ENCODE peak calls at places on chromosomes 11 and 22, in seven cellular contexts. One of them, this sample, is unnamed.

GRCh38 chr11:29957406-29957805 is 59.4 kb downstream of the KCNA4 start:
- DNase-seq in neuronal stem cell: no peak
- DNase-seq in esophagus muscularis mucosa: no peak
- DNase-seq in naive thymus-derived CD4-positive, alpha-beta T cell: no peak
- DNase-seq in sigmoid colon: no peak
- DNase-seq in substantia nigra: no peak
- DNase-seq in RWPE1: no peak
- DNase-seq in this sample: no peak

GRCh38 chr22:49432211-49432905 is 395.3 kb downstream of the BRD1 start:
- DNase-seq in neuronal stem cell: no peak
- DNase-seq in esophagus muscularis mucosa: no peak
- DNase-seq in naive thymus-derived CD4-positive, alpha-beta T cell: no peak
- DNase-seq in sigmoid colon: no peak
- DNase-seq in substantia nigra: no peak
- DNase-seq in RWPE1: no peak
- DNase-seq in this sample: no peak

GRCh38 chr11:132715041-132715440 is 817.3 kb downstream of the OPCML start:
- DNase-seq in neuronal stem cell: no peak
- DNase-seq in esophagus muscularis mucosa: no peak
- DNase-seq in naive thymus-derived CD4-positive, alpha-beta T cell: no peak
- DNase-seq in sigmoid colon: no peak
- DNase-seq in substantia nigra: no peak
- DNase-seq in RWPE1: no peak
- DNase-seq in this sample: no peak

GRCh38 chr11:34161812-34162506 is 56.5 kb downstream of the NAT10 start:
- DNase-seq in neuronal stem cell: no peak
- DNase-seq in esophagus muscularis mucosa: no peak
- DNase-seq in naive thymus-derived CD4-positive, alpha-beta T cell: no peak
- DNase-seq in sigmoid colon: no peak
- DNase-seq in substantia nigra: no peak
- DNase-seq in RWPE1: no peak
- DNase-seq in this sample: no peak

GRCh38 chr11:109972939-109973338 is 120.3 kb upstream of the ZC3H12C start:
- DNase-seq in neuronal stem cell: no peak
- DNase-seq in esophagus muscularis mucosa: no peak
- DNase-seq in naive thymus-derived CD4-positive, alpha-beta T cell: no peak
- DNase-seq in sigmoid colon: no peak
- DNase-seq in substantia nigra: no peak
- DNase-seq in RWPE1: no peak
- DNase-seq in this sample: no peak

GRCh38 chr11:86625544-86625943 is 46.9 kb downstream of the ME3 start:
- DNase-seq in neuronal stem cell: no peak
- DNase-seq in esophagus muscularis mucosa: no peak
- DNase-seq in naive thymus-derived CD4-positive, alpha-beta T cell: no peak
- DNase-seq in sigmoid colon: no peak
- DNase-seq in substantia nigra: no peak
- DNase-seq in RWPE1: no peak
- DNase-seq in this sample: no peak

GRCh38 chr22:37467556-37467955 is 18.6 kb downstream of the MFNG start:
- DNase-seq in neuronal stem cell: no peak
- DNase-seq in esophagus muscularis mucosa: no peak
- DNase-seq in naive thymus-derived CD4-positive, alpha-beta T cell: no peak
- DNase-seq in sigmoid colon: no peak
- DNase-seq in substantia nigra: no peak
- DNase-seq in RWPE1: no peak
- DNase-seq in this sample: no peak

GRCh38 chr11:76380161-76380976 is 563 bp downstream of the THAP12 start:
- DNase-seq in neuronal stem cell: peak
- DNase-seq in esophagus muscularis mucosa: no peak
- DNase-seq in naive thymus-derived CD4-positive, alpha-beta T cell: peak
- DNase-seq in sigmoid colon: peak
- DNase-seq in substantia nigra: no peak
- DNase-seq in RWPE1: peak
- DNase-seq in this sample: peak

GRCh38 chr11:134026655-134027343 is 42.1 kb upstream of the JAM3 start:
- DNase-seq in neuronal stem cell: peak
- DNase-seq in esophagus muscularis mucosa: no peak
- DNase-seq in naive thymus-derived CD4-positive, alpha-beta T cell: no peak
- DNase-seq in sigmoid colon: no peak
- DNase-seq in substantia nigra: no peak
- DNase-seq in RWPE1: no peak
- DNase-seq in this sample: no peak

GRCh38 chr11:117701781-117702180 is 95.2 kb downstream of the DSCAML1 start:
- DNase-seq in neuronal stem cell: no peak
- DNase-seq in esophagus muscularis mucosa: no peak
- DNase-seq in naive thymus-derived CD4-positive, alpha-beta T cell: no peak
- DNase-seq in sigmoid colon: no peak
- DNase-seq in substantia nigra: no peak
- DNase-seq in RWPE1: no peak
- DNase-seq in this sample: no peak

GRCh38 chr11:101817536-101817935 is 97.3 kb upstream of the CEP126 start:
- DNase-seq in neuronal stem cell: no peak
- DNase-seq in esophagus muscularis mucosa: no peak
- DNase-seq in naive thymus-derived CD4-positive, alpha-beta T cell: no peak
- DNase-seq in sigmoid colon: no peak
- DNase-seq in substantia nigra: no peak
- DNase-seq in RWPE1: no peak
- DNase-seq in this sample: no peak

GRCh38 chr11:105321696-105322095 is 182.1 kb upstream of the CARD18 start:
- DNase-seq in neuronal stem cell: no peak
- DNase-seq in esophagus muscularis mucosa: no peak
- DNase-seq in naive thymus-derived CD4-positive, alpha-beta T cell: no peak
- DNase-seq in sigmoid colon: no peak
- DNase-seq in substantia nigra: no peak
- DNase-seq in RWPE1: no peak
- DNase-seq in this sample: no peak

GRCh38 chr22:24037851-24038765 is 27.0 kb downstream of the CABIN1 start:
- DNase-seq in neuronal stem cell: no peak
- DNase-seq in esophagus muscularis mucosa: peak
- DNase-seq in naive thymus-derived CD4-positive, alpha-beta T cell: no peak
- DNase-seq in sigmoid colon: no peak
- DNase-seq in substantia nigra: no peak
- DNase-seq in RWPE1: no peak
- DNase-seq in this sample: no peak

GRCh38 chr11:79762271-79762935 is 321.6 kb upstream of the TENM4 start:
- DNase-seq in neuronal stem cell: no peak
- DNase-seq in esophagus muscularis mucosa: no peak
- DNase-seq in naive thymus-derived CD4-positive, alpha-beta T cell: no peak
- DNase-seq in sigmoid colon: no peak
- DNase-seq in substantia nigra: no peak
- DNase-seq in RWPE1: no peak
- DNase-seq in this sample: peak

GRCh38 chr11:76578655-76579046 is 91.9 kb downstream of the LRRC32 start:
- DNase-seq in neuronal stem cell: no peak
- DNase-seq in esophagus muscularis mucosa: peak
- DNase-seq in naive thymus-derived CD4-positive, alpha-beta T cell: no peak
- DNase-seq in sigmoid colon: no peak
- DNase-seq in substantia nigra: no peak
- DNase-seq in RWPE1: no peak
- DNase-seq in this sample: no peak

GRCh38 chr11:33835143-33835878 is 56.6 kb downstream of the LMO2 start:
- DNase-seq in neuronal stem cell: no peak
- DNase-seq in esophagus muscularis mucosa: no peak
- DNase-seq in naive thymus-derived CD4-positive, alpha-beta T cell: no peak
- DNase-seq in sigmoid colon: no peak
- DNase-seq in substantia nigra: no peak
- DNase-seq in RWPE1: peak
- DNase-seq in this sample: no peak

GRCh38 chr22:50702261-50702671 is 29.6 kb downstream of the SHANK3 start:
- DNase-seq in neuronal stem cell: no peak
- DNase-seq in esophagus muscularis mucosa: no peak
- DNase-seq in naive thymus-derived CD4-positive, alpha-beta T cell: no peak
- DNase-seq in sigmoid colon: peak
- DNase-seq in substantia nigra: no peak
- DNase-seq in RWPE1: no peak
- DNase-seq in this sample: no peak

GRCh38 chr22:50656122-50657070 is 16.2 kb upstream of the SHANK3 start:
- DNase-seq in neuronal stem cell: no peak
- DNase-seq in esophagus muscularis mucosa: no peak
- DNase-seq in naive thymus-derived CD4-positive, alpha-beta T cell: no peak
- DNase-seq in sigmoid colon: peak
- DNase-seq in substantia nigra: no peak
- DNase-seq in RWPE1: peak
- DNase-seq in this sample: no peak

GRCh38 chr22:23938328-23939016 is 22.5 kb downstream of the GSTT2B start:
- DNase-seq in neuronal stem cell: no peak
- DNase-seq in esophagus muscularis mucosa: peak
- DNase-seq in naive thymus-derived CD4-positive, alpha-beta T cell: no peak
- DNase-seq in sigmoid colon: no peak
- DNase-seq in substantia nigra: no peak
- DNase-seq in RWPE1: no peak
- DNase-seq in this sample: no peak

GRCh38 chr11:10026514-10026913 is 267.5 kb downstream of the SBF2 start:
- DNase-seq in neuronal stem cell: no peak
- DNase-seq in esophagus muscularis mucosa: no peak
- DNase-seq in naive thymus-derived CD4-positive, alpha-beta T cell: no peak
- DNase-seq in sigmoid colon: no peak
- DNase-seq in substantia nigra: no peak
- DNase-seq in RWPE1: no peak
- DNase-seq in this sample: no peak

GRCh38 chr22:20094158-20094807 is 14.2 kb downstream of the DGCR8 start:
- DNase-seq in neuronal stem cell: no peak
- DNase-seq in esophagus muscularis mucosa: no peak
- DNase-seq in naive thymus-derived CD4-positive, alpha-beta T cell: no peak
- DNase-seq in sigmoid colon: no peak
- DNase-seq in substantia nigra: no peak
- DNase-seq in RWPE1: no peak
- DNase-seq in this sample: no peak

GRCh38 chr22:48707749-48708557 is 1119.7 kb downstream of the BRD1 start:
- DNase-seq in neuronal stem cell: no peak
- DNase-seq in esophagus muscularis mucosa: no peak
- DNase-seq in naive thymus-derived CD4-positive, alpha-beta T cell: no peak
- DNase-seq in sigmoid colon: peak
- DNase-seq in substantia nigra: no peak
- DNase-seq in RWPE1: no peak
- DNase-seq in this sample: no peak

GRCh38 chr11:1206391-1207271 is 16.2 kb upstream of the MUC5B start:
- DNase-seq in neuronal stem cell: no peak
- DNase-seq in esophagus muscularis mucosa: no peak
- DNase-seq in naive thymus-derived CD4-positive, alpha-beta T cell: no peak
- DNase-seq in sigmoid colon: peak
- DNase-seq in substantia nigra: no peak
- DNase-seq in RWPE1: no peak
- DNase-seq in this sample: no peak
- H3K27ac ChIP-seq in neuronal stem cell: no peak
- H3K27ac ChIP-seq in esophagus muscularis mucosa: no peak
- H3K27ac ChIP-seq in naive thymus-derived CD4-positive, alpha-beta T cell: no peak
- H3K27ac ChIP-seq in sigmoid colon: no peak
- H3K27ac ChIP-seq in substantia nigra: no peak
- H3K27ac ChIP-seq in RWPE1: no peak
- H3K27ac ChIP-seq in this sample: no peak

GRCh38 chr11:47523491-47524199 is 29.3 kb downstream of the CELF1 start:
- DNase-seq in neuronal stem cell: no peak
- DNase-seq in esophagus muscularis mucosa: no peak
- DNase-seq in naive thymus-derived CD4-positive, alpha-beta T cell: no peak
- DNase-seq in sigmoid colon: no peak
- DNase-seq in substantia nigra: no peak
- DNase-seq in RWPE1: peak
- DNase-seq in this sample: no peak

GRCh38 chr11:47518212-47518959 is 34.5 kb downstream of the CELF1 start:
- DNase-seq in neuronal stem cell: no peak
- DNase-seq in esophagus muscularis mucosa: no peak
- DNase-seq in naive thymus-derived CD4-positive, alpha-beta T cell: no peak
- DNase-seq in sigmoid colon: no peak
- DNase-seq in substantia nigra: no peak
- DNase-seq in RWPE1: no peak
- DNase-seq in this sample: no peak

GRCh38 chr11:47527186-47527585 is 25.7 kb downstream of the CELF1 start:
- DNase-seq in neuronal stem cell: no peak
- DNase-seq in esophagus muscularis mucosa: no peak
- DNase-seq in naive thymus-derived CD4-positive, alpha-beta T cell: no peak
- DNase-seq in sigmoid colon: no peak
- DNase-seq in substantia nigra: no peak
- DNase-seq in RWPE1: no peak
- DNase-seq in this sample: no peak

GRCh38 chr11:47524200-47524874 is 28.6 kb downstream of the CELF1 start:
- DNase-seq in neuronal stem cell: no peak
- DNase-seq in esophagus muscularis mucosa: no peak
- DNase-seq in naive thymus-derived CD4-positive, alpha-beta T cell: peak
- DNase-seq in sigmoid colon: peak
- DNase-seq in substantia nigra: no peak
- DNase-seq in RWPE1: peak
- DNase-seq in this sample: no peak
- H3K27ac ChIP-seq in neuronal stem cell: peak
- H3K27ac ChIP-seq in esophagus muscularis mucosa: peak
- H3K27ac ChIP-seq in naive thymus-derived CD4-positive, alpha-beta T cell: peak
- H3K27ac ChIP-seq in sigmoid colon: peak
- H3K27ac ChIP-seq in substantia nigra: peak
- H3K27ac ChIP-seq in RWPE1: peak
- H3K27ac ChIP-seq in this sample: peak

GRCh38 chr11:6483015-6483414 is 1.7 kb downstream of the TIMM10B start:
- DNase-seq in neuronal stem cell: no peak
- DNase-seq in esophagus muscularis mucosa: no peak
- DNase-seq in naive thymus-derived CD4-positive, alpha-beta T cell: no peak
- DNase-seq in sigmoid colon: no peak
- DNase-seq in substantia nigra: no peak
- DNase-seq in RWPE1: no peak
- DNase-seq in this sample: no peak

GRCh38 chr11:6481924-6482275 is 599 bp downstream of the TIMM10B start:
- DNase-seq in neuronal stem cell: no peak
- DNase-seq in esophagus muscularis mucosa: no peak
- DNase-seq in naive thymus-derived CD4-positive, alpha-beta T cell: no peak
- DNase-seq in sigmoid colon: no peak
- DNase-seq in substantia nigra: no peak
- DNase-seq in RWPE1: no peak
- DNase-seq in this sample: no peak

GRCh38 chr11:6482431-6482830 is 1.1 kb downstream of the TIMM10B start:
- DNase-seq in neuronal stem cell: no peak
- DNase-seq in esophagus muscularis mucosa: no peak
- DNase-seq in naive thymus-derived CD4-positive, alpha-beta T cell: no peak
- DNase-seq in sigmoid colon: no peak
- DNase-seq in substantia nigra: no peak
- DNase-seq in RWPE1: no peak
- DNase-seq in this sample: no peak

GRCh38 chr11:6481012-6481923 is at the start of the genes ARFIP2 and TIMM10B:
- DNase-seq in neuronal stem cell: peak
- DNase-seq in esophagus muscularis mucosa: peak
- DNase-seq in naive thymus-derived CD4-positive, alpha-beta T cell: peak
- DNase-seq in sigmoid colon: peak
- DNase-seq in substantia nigra: peak
- DNase-seq in RWPE1: peak
- DNase-seq in this sample: peak

GRCh38 chr11:6480299-6480914 is 724 bp downstream of the ARFIP2 start:
- DNase-seq in neuronal stem cell: no peak
- DNase-seq in esophagus muscularis mucosa: no peak
- DNase-seq in naive thymus-derived CD4-positive, alpha-beta T cell: no peak
- DNase-seq in sigmoid colon: no peak
- DNase-seq in substantia nigra: no peak
- DNase-seq in RWPE1: no peak
- DNase-seq in this sample: no peak
- H3K27ac ChIP-seq in neuronal stem cell: no peak
- H3K27ac ChIP-seq in esophagus muscularis mucosa: peak
- H3K27ac ChIP-seq in naive thymus-derived CD4-positive, alpha-beta T cell: peak
- H3K27ac ChIP-seq in sigmoid colon: peak
- H3K27ac ChIP-seq in substantia nigra: peak
- H3K27ac ChIP-seq in RWPE1: peak
- H3K27ac ChIP-seq in this sample: peak

GRCh38 chr11:18590573-18590972 is 2.0 kb upstream of the UEVLD start:
- DNase-seq in neuronal stem cell: no peak
- DNase-seq in esophagus muscularis mucosa: no peak
- DNase-seq in naive thymus-derived CD4-positive, alpha-beta T cell: no peak
- DNase-seq in sigmoid colon: no peak
- DNase-seq in substantia nigra: no peak
- DNase-seq in RWPE1: no peak
- DNase-seq in this sample: no peak

GRCh38 chr11:18588297-18589252 is at the start of gene UEVLD:
- DNase-seq in neuronal stem cell: peak
- DNase-seq in esophagus muscularis mucosa: peak
- DNase-seq in naive thymus-derived CD4-positive, alpha-beta T cell: peak
- DNase-seq in sigmoid colon: peak
- DNase-seq in substantia nigra: peak
- DNase-seq in RWPE1: peak
- DNase-seq in this sample: peak
- H3K27ac ChIP-seq in neuronal stem cell: peak
- H3K27ac ChIP-seq in esophagus muscularis mucosa: peak
- H3K27ac ChIP-seq in naive thymus-derived CD4-positive, alpha-beta T cell: peak
- H3K27ac ChIP-seq in sigmoid colon: peak
- H3K27ac ChIP-seq in substantia nigra: peak
- H3K27ac ChIP-seq in RWPE1: peak
- H3K27ac ChIP-seq in this sample: peak